ENCODE peak calls at places on chromosomes 4 and X, in ten cellular contexts. V, P, B, F, D, R, X, Y, K and C are unnamed samples.

GRCh38 chr4:1177274-1178141 is 5.1 kb upstream of the SPON2 start:
- DNase-seq in P (peak), Y (peak), F (no peak), R (no peak), D (no peak), X (no peak), V (peak), B (no peak), K (no peak), C (no peak)

GRCh38 chr4:119632216-119632615 is 3.6 kb upstream of the PDE5A start:
- DNase-seq in P (peak), D (peak), Y (no peak), B (no peak), V (no peak), F (no peak), X (peak), R (no peak), K (no peak), C (no peak)

GRCh38 chr4:79273918-79274317 is 51.9 kb downstream of the NAA11 start:
- DNase-seq in D (no peak), R (no peak), V (no peak), P (peak), F (no peak), X (no peak), K (no peak), Y (no peak), B (no peak), C (no peak)

GRCh38 chrX:78493180-78493579 is 165.8 kb upstream of the CYSLTR1 start:
- DNase-seq in B (no peak), V (no peak), X (no peak), R (no peak), F (no peak), K (no peak), D (no peak), Y (no peak), P (no peak), C (no peak)

GRCh38 chr4:24973471-24974251 is 57.1 kb downstream of the LGI2 start:
- DNase-seq in X (peak), D (peak), F (peak), B (peak), R (no peak), V (no peak), K (peak), Y (no peak), P (peak), C (no peak)

GRCh38 chr4:129218355-129218754 is 122.4 kb downstream of the C4orf33 start:
- DNase-seq in X (no peak), D (peak), P (no peak), B (no peak), F (peak), Y (no peak), V (no peak), R (no peak), K (peak), C (no peak)

GRCh38 chr4:91147067-91147466 is 1019.9 kb downstream of the CCSER1 start:
- DNase-seq in B (no peak), V (no peak), Y (no peak), F (no peak), P (no peak), K (no peak), D (no peak), R (no peak), X (no peak), C (no peak)

GRCh38 chrX:97199501-97199900 is 315.8 kb downstream of the RPA4 start:
- DNase-seq in F (no peak), Y (no peak), D (peak), B (no peak), R (no peak), K (no peak), X (no peak), P (no peak), V (no peak), C (no peak)

GRCh38 chrX:85309717-85310116 is 65.9 kb downstream of the ZNF711 start:
- DNase-seq in F (no peak), V (no peak), K (no peak), D (no peak), B (no peak), X (no peak), Y (no peak), R (peak), P (no peak), C (no peak)

GRCh38 chrX:20181563-20182329 is 40.1 kb upstream of the EIF1AX start:
- DNase-seq in V (no peak), R (no peak), K (no peak), P (no peak), X (no peak), D (no peak), Y (no peak), B (no peak), F (no peak), C (no peak)

GRCh38 chr4:52199574-52200338 is 148.7 kb downstream of the SPATA18 start:
- DNase-seq in D (peak), B (no peak), X (peak), F (peak), R (no peak), Y (no peak), K (no peak), P (peak), V (no peak), C (no peak)

GRCh38 chrX:111376897-111377601 is 34.9 kb downstream of the DCX start:
- DNase-seq in D (no peak), Y (no peak), V (no peak), F (no peak), X (no peak), B (no peak), P (no peak), K (no peak), R (peak), C (no peak)

GRCh38 chr4:151801547-151802516 is 41.0 kb upstream of the GATB start:
- DNase-seq in Y (no peak), D (peak), V (peak), F (peak), B (peak), X (peak), P (peak), K (no peak), R (peak), C (no peak)

GRCh38 chr4:30385650-30386049 is 334.5 kb upstream of the PCDH7 start:
- DNase-seq in K (no peak), V (no peak), Y (no peak), F (no peak), D (no peak), B (no peak), P (no peak), X (no peak), R (no peak), C (no peak)

GRCh38 chr4:76606662-76607265 is 171.7 kb downstream of the SHROOM3 start:
- DNase-seq in X (no peak), D (no peak), P (peak), V (no peak), B (no peak), Y (no peak), R (no peak), K (no peak), F (no peak), C (no peak)

GRCh38 chrX:13119386-13119785 is 75.0 kb upstream of the FAM9C start:
- DNase-seq in R (no peak), D (peak), B (no peak), Y (no peak), P (peak), X (peak), F (no peak), K (no peak), V (no peak), C (no peak)

GRCh38 chr4:34293459-34293858 is 1950.9 kb downstream of the ARAP2 start:
- DNase-seq in D (no peak), X (no peak), P (peak), V (no peak), R (no peak), Y (no peak), B (no peak), F (no peak), K (no peak), C (no peak)

GRCh38 chr4:1240721-1241465 is 8.0 kb downstream of the CTBP1 start:
- DNase-seq in F (no peak), Y (peak), X (no peak), V (no peak), R (no peak), D (no peak), P (no peak), K (no peak), B (no peak), C (no peak)

GRCh38 chr4:68372588-68372987 is 22.7 kb upstream of the YTHDC1 start:
- DNase-seq in F (no peak), K (no peak), V (no peak), P (peak), X (peak), B (no peak), D (no peak), Y (no peak), R (no peak), C (no peak)

GRCh38 chrX:50167366-50167765 is 33.4 kb downstream of the AKAP4 start:
- DNase-seq in F (no peak), D (no peak), P (no peak), R (no peak), K (no peak), Y (no peak), V (no peak), X (no peak), B (no peak), C (no peak)

GRCh38 chrX:46444011-46444410 is 101.2 kb downstream of the ZNF674 start:
- DNase-seq in V (no peak), F (peak), K (peak), X (peak), B (no peak), D (peak), Y (no peak), R (no peak), P (peak), C (no peak)

GRCh38 chr4:3257125-3257690 is 8.2 kb downstream of the MSANTD1 start:
- DNase-seq in Y (peak), R (no peak), D (no peak), V (no peak), K (peak), B (no peak), F (peak), X (no peak), P (no peak), C (no peak)

GRCh38 chrX:121221321-121221977 is 174.0 kb downstream of the GLUD2 start:
- DNase-seq in B (no peak), Y (no peak), D (peak), X (no peak), P (peak), R (no peak), V (no peak), K (no peak), F (no peak), C (no peak)

GRCh38 chr4:145097821-145098674 is at the start of the genes ABCE1 and ANAPC10:
- DNase-seq in X (peak), F (peak), K (peak), P (peak), D (peak), Y (peak), R (peak), V (peak), B (peak), C (peak)

GRCh38 chrX:53283567-53283966 is 2.2 kb upstream of the IQSEC2 start:
- DNase-seq in D (no peak), B (no peak), X (no peak), R (no peak), F (no peak), P (no peak), V (no peak), Y (no peak), K (no peak), C (no peak)

GRCh38 chr4:681736-682451 is 7.1 kb downstream of the SLC49A3 start:
- DNase-seq in P (no peak), K (no peak), V (peak), Y (no peak), R (peak), D (no peak), B (peak), X (no peak), F (peak), C (peak)

GRCh38 chrX:34585561-34585960 is 71.5 kb downstream of the TMEM47 start:
- DNase-seq in V (no peak), F (no peak), K (no peak), R (no peak), D (no peak), B (no peak), P (peak), Y (no peak), X (no peak), C (no peak)

GRCh38 chrX:130915302-130915701 is 12.3 kb upstream of the ENOX2 start:
- DNase-seq in P (peak), K (no peak), B (no peak), F (no peak), D (peak), Y (no peak), V (no peak), R (no peak), X (peak), C (no peak)

GRCh38 chr4:89788243-89789072 is 48.5 kb downstream of the SNCA start:
- DNase-seq in V (no peak), K (no peak), D (peak), F (peak), B (no peak), Y (no peak), P (peak), R (no peak), X (peak), C (peak)

GRCh38 chr4:52273885-52274284 is 222.8 kb downstream of the SPATA18 start:
- DNase-seq in X (no peak), D (no peak), F (no peak), R (no peak), V (no peak), Y (no peak), P (no peak), B (no peak), K (no peak), C (no peak)

GRCh38 chr4:81504685-81505598 is 33.2 kb upstream of the RASGEF1B start:
- DNase-seq in B (peak), F (peak), D (no peak), V (no peak), P (no peak), R (no peak), X (no peak), Y (peak), K (no peak), C (no peak)

GRCh38 chr4:138310498-138310897 is 68.3 kb upstream of the SLC7A11 start:
- DNase-seq in P (peak), R (no peak), K (no peak), X (peak), B (no peak), F (no peak), D (peak), V (no peak), Y (no peak), C (no peak)

GRCh38 chr4:130028552-130028951 is 932.6 kb downstream of the C4orf33 start:
- DNase-seq in X (no peak), Y (no peak), P (no peak), D (no peak), R (no peak), F (no peak), K (no peak), V (no peak), B (no peak), C (no peak)

GRCh38 chr4:186715077-186715476 is 8.6 kb downstream of the FAT1 start:
- DNase-seq in Y (no peak), V (no peak), F (no peak), D (no peak), X (no peak), R (no peak), P (no peak), K (no peak), B (no peak), C (no peak)

GRCh38 chr4:25925486-25926201 is 11.6 kb downstream of the SMIM20 start:
- DNase-seq in V (peak), Y (no peak), X (peak), R (peak), B (no peak), K (no peak), F (no peak), P (peak), D (peak), C (no peak)

GRCh38 chrX:20361081-20361889 is 94.6 kb upstream of the RPS6KA3 start:
- DNase-seq in R (no peak), B (no peak), F (no peak), Y (peak), K (no peak), P (peak), V (no peak), X (peak), D (peak), C (peak)

GRCh38 chrX:1932231-1932630 is 317.4 kb downstream of the ASMT start:
- DNase-seq in P (no peak), D (no peak), V (no peak), Y (no peak), R (no peak), X (peak), K (no peak), B (no peak), F (no peak), C (no peak)

GRCh38 chr4:184403384-184403781 is 71.0 kb downstream of the IRF2 start:
- DNase-seq in B (no peak), V (no peak), D (no peak), R (no peak), K (no peak), F (no peak), X (no peak), Y (no peak), P (no peak), C (no peak)

GRCh38 chr4:14149469-14150030 is 522.0 kb upstream of the BOD1L1 start:
- DNase-seq in X (no peak), B (no peak), D (peak), V (no peak), F (peak), R (no peak), Y (no peak), K (no peak), P (peak), C (no peak)

GRCh38 chr4:14143892-14144291 is 516.4 kb upstream of the BOD1L1 start:
- DNase-seq in Y (no peak), F (no peak), V (no peak), R (no peak), K (no peak), B (no peak), P (no peak), X (no peak), D (no peak), C (no peak)
- TF ChIP-seq CTCF in Y (no peak), F (no peak), V (no peak), R (no peak), K (no peak), B (no peak), P (no peak), X (no peak), D (no peak), C (no peak)

GRCh38 chr4:6905501-6905900 is 4.1 kb upstream of the TBC1D14 start:
- DNase-seq in Y (no peak), K (no peak), X (no peak), F (peak), B (no peak), D (no peak), P (no peak), V (no peak), R (no peak), C (no peak)

GRCh38 chr4:6906046-6906445 is 3.6 kb upstream of the TBC1D14 start:
- DNase-seq in Y (no peak), P (no peak), D (no peak), X (no peak), F (peak), V (no peak), R (no peak), K (no peak), B (no peak), C (no peak)

GRCh38 chr4:6909113-6909969 is at the start of gene TBC1D14:
- DNase-seq in P (peak), F (peak), V (peak), R (peak), X (peak), D (peak), B (peak), Y (peak), K (no peak), C (peak)

GRCh38 chr4:6908397-6909112 is 1.1 kb upstream of the TBC1D14 start:
- DNase-seq in X (peak), F (peak), V (no peak), P (no peak), R (peak), K (no peak), B (no peak), D (peak), Y (no peak), C (no peak)

DNA sequence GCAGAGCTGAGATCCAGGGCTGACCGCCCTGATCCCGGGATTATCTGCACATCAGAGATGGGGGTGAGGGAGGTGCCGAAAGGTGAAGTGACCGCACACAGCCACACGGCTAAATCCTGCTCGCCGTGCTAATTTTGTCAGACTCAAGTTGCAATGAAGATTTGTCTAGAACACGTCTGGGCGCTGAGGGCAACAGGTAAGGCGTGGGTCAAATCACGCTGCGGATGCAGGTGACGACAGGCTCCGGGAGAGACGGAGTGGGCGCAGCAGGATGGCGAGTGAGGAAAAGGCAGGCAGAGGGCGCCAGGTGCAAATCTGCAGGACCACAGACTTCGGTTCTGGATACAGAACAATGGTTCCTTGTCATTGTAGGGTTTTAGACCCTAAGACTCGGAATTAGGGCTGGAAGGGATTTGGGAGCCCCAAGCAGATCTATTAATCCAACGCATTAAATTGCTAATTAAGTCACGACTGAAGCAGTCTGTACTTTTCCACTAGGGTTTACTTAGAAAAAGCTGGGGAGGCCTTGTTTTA is 1.9 kb upstream of the TBC1D14 start:
- DNase-seq in P (peak), B (peak), D (peak), R (peak), V (no peak), F (peak), K (no peak), Y (no peak), X (no peak), C (no peak)
- TF ChIP-seq CTCF in P (peak), B (no peak), D (peak), R (no peak), V (peak), F (peak), K (peak), Y (peak), X (peak), C (peak)

GRCh38 chrX:113260474-113260873 is 419.8 kb upstream of the AMOT start:
- DNase-seq in K (no peak), F (no peak), X (peak), R (no peak), V (no peak), P (no peak), D (no peak), Y (no peak), B (no peak), C (no peak)
- TF ChIP-seq CTCF in K (peak), F (no peak), X (peak), R (peak), V (no peak), P (no peak), D (no peak), Y (no peak), B (no peak), C (no peak)

GRCh38 chr4:46389301-46389761 is 597 bp downstream of the GABRA2 start:
- DNase-seq in X (no peak), P (no peak), D (no peak), K (no peak), Y (no peak), R (peak), F (no peak), V (no peak), B (no peak), C (no peak)

GRCh38 chr4:46387956-46388355 is 2.0 kb downstream of the GABRA2 start:
- DNase-seq in Y (no peak), F (no peak), R (no peak), P (no peak), X (no peak), D (no peak), K (no peak), V (no peak), B (no peak), C (no peak)

GRCh38 chr4:46392421-46392820 is 2.5 kb upstream of the GABRA2 start:
- DNase-seq in Y (no peak), D (no peak), P (no peak), V (no peak), K (no peak), F (no peak), R (no peak), B (no peak), X (no peak), C (no peak)

GRCh38 chr4:46388860-46389259 is 1.1 kb downstream of the GABRA2 start:
- DNase-seq in R (no peak), F (no peak), P (no peak), K (no peak), V (no peak), Y (no peak), B (no peak), D (no peak), X (no peak), C (no peak)

GRCh38 chr4:46390353-46391058 is 578 bp upstream of the GABRA2 start:
- DNase-seq in F (no peak), V (no peak), D (no peak), Y (no peak), P (no peak), X (no peak), K (no peak), B (no peak), R (peak), C (no peak)
- TF ChIP-seq CTCF in F (no peak), V (no peak), D (no peak), Y (no peak), P (no peak), X (no peak), K (no peak), B (no peak), R (no peak), C (no peak)